ENCODE peak calls at places on chromosomes 1 and 21, in nine cellular contexts. One of them, this sample, is unnamed.

GRCh38 chr21:31446206-31446900 is 102.3 kb upstream of the TIAM1 start:
- DNase-seq in kidney epithelial cell: no peak
- DNase-seq in tibial nerve: no peak
- DNase-seq in transverse colon: no peak
- DNase-seq in fibroblast of lung: no peak
- DNase-seq in stomach: no peak
- DNase-seq in body of pancreas: no peak
- DNase-seq in esophagus squamous epithelium: no peak
- DNase-seq in psoas muscle: no peak
- DNase-seq in this sample: no peak

GRCh38 chr1:2204384-2205190 is 10.0 kb upstream of the FAAP20 start:
- DNase-seq in kidney epithelial cell: no peak
- DNase-seq in tibial nerve: peak; percentile 66
- DNase-seq in transverse colon: peak; percentile 57
- DNase-seq in fibroblast of lung: peak; percentile 68
- DNase-seq in stomach: peak; percentile 64
- DNase-seq in body of pancreas: peak; percentile 61
- DNase-seq in esophagus squamous epithelium: no peak
- DNase-seq in psoas muscle: peak; percentile 83
- DNase-seq in this sample: peak; percentile 62

GRCh38 chr1:228317891-228318810 is 88.5 kb downstream of the TRIM11 start:
- DNase-seq in kidney epithelial cell: no peak
- DNase-seq in tibial nerve: peak; percentile 8
- DNase-seq in transverse colon: no peak
- DNase-seq in fibroblast of lung: no peak
- DNase-seq in stomach: peak; percentile 17
- DNase-seq in body of pancreas: no peak
- DNase-seq in esophagus squamous epithelium: no peak
- DNase-seq in psoas muscle: no peak
- DNase-seq in this sample: no peak

GRCh38 chr21:39156024-39156423 is 27.2 kb downstream of the PSMG1 start:
- DNase-seq in kidney epithelial cell: no peak
- DNase-seq in tibial nerve: no peak
- DNase-seq in transverse colon: no peak
- DNase-seq in fibroblast of lung: peak; percentile 84
- DNase-seq in stomach: no peak
- DNase-seq in body of pancreas: no peak
- DNase-seq in esophagus squamous epithelium: no peak
- DNase-seq in psoas muscle: no peak
- DNase-seq in this sample: peak; percentile 65

GRCh38 chr21:37195649-37196048 is 71.5 kb downstream of the VPS26C start:
- DNase-seq in kidney epithelial cell: no peak
- DNase-seq in tibial nerve: no peak
- DNase-seq in transverse colon: no peak
- DNase-seq in fibroblast of lung: no peak
- DNase-seq in stomach: no peak
- DNase-seq in body of pancreas: no peak
- DNase-seq in esophagus squamous epithelium: no peak
- DNase-seq in psoas muscle: no peak
- DNase-seq in this sample: no peak

GRCh38 chr1:168065511-168065910 is 71.2 kb downstream of the GPR161 start:
- DNase-seq in kidney epithelial cell: no peak
- DNase-seq in tibial nerve: no peak
- DNase-seq in transverse colon: no peak
- DNase-seq in fibroblast of lung: no peak
- DNase-seq in stomach: no peak
- DNase-seq in body of pancreas: no peak
- DNase-seq in esophagus squamous epithelium: no peak
- DNase-seq in psoas muscle: no peak
- DNase-seq in this sample: no peak

GRCh38 chr1:17293681-17294415 is 14.1 kb upstream of the PADI4 start:
- DNase-seq in kidney epithelial cell: no peak
- DNase-seq in tibial nerve: no peak
- DNase-seq in transverse colon: no peak
- DNase-seq in fibroblast of lung: no peak
- DNase-seq in stomach: no peak
- DNase-seq in body of pancreas: no peak
- DNase-seq in esophagus squamous epithelium: no peak
- DNase-seq in psoas muscle: no peak
- DNase-seq in this sample: no peak

GRCh38 chr1:226711976-226712778 is 26.9 kb downstream of the ITPKB start:
- DNase-seq in kidney epithelial cell: no peak
- DNase-seq in tibial nerve: no peak
- DNase-seq in transverse colon: no peak
- DNase-seq in fibroblast of lung: no peak
- DNase-seq in stomach: no peak
- DNase-seq in body of pancreas: no peak
- DNase-seq in esophagus squamous epithelium: no peak
- DNase-seq in psoas muscle: no peak
- DNase-seq in this sample: no peak

GRCh38 chr1:159015440-159015909 is 5.8 kb downstream of the IFI16 start:
- DNase-seq in kidney epithelial cell: peak; percentile 65
- DNase-seq in tibial nerve: no peak
- DNase-seq in transverse colon: peak; percentile 67
- DNase-seq in fibroblast of lung: peak; percentile 86
- DNase-seq in stomach: peak; percentile 47
- DNase-seq in body of pancreas: peak; percentile 24
- DNase-seq in esophagus squamous epithelium: peak; percentile 28
- DNase-seq in psoas muscle: peak; percentile 49
- DNase-seq in this sample: peak; percentile 89

GRCh38 chr1:35556494-35557117 is 597 bp downstream of the KIAA0319L start:
- DNase-seq in kidney epithelial cell: no peak
- DNase-seq in tibial nerve: no peak
- DNase-seq in transverse colon: no peak
- DNase-seq in fibroblast of lung: no peak
- DNase-seq in stomach: no peak
- DNase-seq in body of pancreas: no peak
- DNase-seq in esophagus squamous epithelium: no peak
- DNase-seq in psoas muscle: no peak
- DNase-seq in this sample: no peak

GRCh38 chr1:182588460-182589396 is at the start of gene RNASEL:
- DNase-seq in kidney epithelial cell: peak; percentile 42
- DNase-seq in tibial nerve: peak; percentile 60
- DNase-seq in transverse colon: peak; percentile 86
- DNase-seq in fibroblast of lung: peak; percentile 75
- DNase-seq in stomach: peak; percentile 84
- DNase-seq in body of pancreas: peak; percentile 78
- DNase-seq in esophagus squamous epithelium: no peak
- DNase-seq in psoas muscle: peak; percentile 75
- DNase-seq in this sample: peak; percentile 68

GRCh38 chr21:15444118-15444960 is 285.4 kb upstream of the USP25 start:
- DNase-seq in kidney epithelial cell: no peak
- DNase-seq in tibial nerve: no peak
- DNase-seq in transverse colon: no peak
- DNase-seq in fibroblast of lung: no peak
- DNase-seq in stomach: no peak
- DNase-seq in body of pancreas: no peak
- DNase-seq in esophagus squamous epithelium: no peak
- DNase-seq in psoas muscle: no peak
- DNase-seq in this sample: no peak

GRCh38 chr1:203229471-203230178 is at the start of gene CHIT1:
- DNase-seq in kidney epithelial cell: no peak
- DNase-seq in tibial nerve: no peak
- DNase-seq in transverse colon: no peak
- DNase-seq in fibroblast of lung: no peak
- DNase-seq in stomach: no peak
- DNase-seq in body of pancreas: no peak
- DNase-seq in esophagus squamous epithelium: no peak
- DNase-seq in psoas muscle: no peak
- DNase-seq in this sample: peak; percentile 8

GRCh38 chr1:118257946-118258345 is 72.9 kb upstream of the SPAG17 start:
- DNase-seq in kidney epithelial cell: no peak
- DNase-seq in tibial nerve: no peak
- DNase-seq in transverse colon: no peak
- DNase-seq in fibroblast of lung: no peak
- DNase-seq in stomach: no peak
- DNase-seq in body of pancreas: no peak
- DNase-seq in esophagus squamous epithelium: no peak
- DNase-seq in psoas muscle: no peak
- DNase-seq in this sample: no peak

GRCh38 chr1:221725683-221726330 is 16.1 kb downstream of the DUSP10 start:
- DNase-seq in kidney epithelial cell: no peak
- DNase-seq in tibial nerve: no peak
- DNase-seq in transverse colon: no peak
- DNase-seq in fibroblast of lung: peak; percentile 67
- DNase-seq in stomach: no peak
- DNase-seq in body of pancreas: no peak
- DNase-seq in esophagus squamous epithelium: no peak
- DNase-seq in psoas muscle: no peak
- DNase-seq in this sample: peak; percentile 55

GRCh38 chr1:204437796-204438570 is 26.4 kb upstream of the PPP1R15B start:
- DNase-seq in kidney epithelial cell: no peak
- DNase-seq in tibial nerve: no peak
- DNase-seq in transverse colon: no peak
- DNase-seq in fibroblast of lung: no peak
- DNase-seq in stomach: no peak
- DNase-seq in body of pancreas: no peak
- DNase-seq in esophagus squamous epithelium: no peak
- DNase-seq in psoas muscle: no peak
- DNase-seq in this sample: no peak

GRCh38 chr1:2593251-2593878 is 6.8 kb downstream of the PRXL2B start:
- DNase-seq in kidney epithelial cell: no peak
- DNase-seq in tibial nerve: peak; percentile 6
- DNase-seq in transverse colon: peak; percentile 11
- DNase-seq in fibroblast of lung: no peak
- DNase-seq in stomach: no peak
- DNase-seq in body of pancreas: peak; percentile 16
- DNase-seq in esophagus squamous epithelium: no peak
- DNase-seq in psoas muscle: no peak
- DNase-seq in this sample: no peak

GRCh38 chr1:167714098-167714850 is 7.5 kb upstream of the MPZL1 start:
- DNase-seq in kidney epithelial cell: no peak
- DNase-seq in tibial nerve: peak; percentile 92
- DNase-seq in transverse colon: peak; percentile 93
- DNase-seq in fibroblast of lung: peak; percentile 72
- DNase-seq in stomach: peak; percentile 92
- DNase-seq in body of pancreas: peak; percentile 90
- DNase-seq in esophagus squamous epithelium: no peak
- DNase-seq in psoas muscle: peak; percentile 90
- DNase-seq in this sample: no peak

GRCh38 chr1:3898994-3899775 is 887 bp downstream of the C1orf174 start:
- DNase-seq in kidney epithelial cell: no peak
- DNase-seq in tibial nerve: no peak
- DNase-seq in transverse colon: no peak
- DNase-seq in fibroblast of lung: no peak
- DNase-seq in stomach: no peak
- DNase-seq in body of pancreas: no peak
- DNase-seq in esophagus squamous epithelium: no peak
- DNase-seq in psoas muscle: no peak
- DNase-seq in this sample: no peak

GRCh38 chr1:216183007-216183406 is 240.2 kb downstream of the USH2A start:
- DNase-seq in kidney epithelial cell: peak; percentile 60
- DNase-seq in tibial nerve: no peak
- DNase-seq in transverse colon: no peak
- DNase-seq in fibroblast of lung: peak; percentile 65
- DNase-seq in stomach: no peak
- DNase-seq in body of pancreas: no peak
- DNase-seq in esophagus squamous epithelium: no peak
- DNase-seq in psoas muscle: no peak
- DNase-seq in this sample: no peak

DNA sequence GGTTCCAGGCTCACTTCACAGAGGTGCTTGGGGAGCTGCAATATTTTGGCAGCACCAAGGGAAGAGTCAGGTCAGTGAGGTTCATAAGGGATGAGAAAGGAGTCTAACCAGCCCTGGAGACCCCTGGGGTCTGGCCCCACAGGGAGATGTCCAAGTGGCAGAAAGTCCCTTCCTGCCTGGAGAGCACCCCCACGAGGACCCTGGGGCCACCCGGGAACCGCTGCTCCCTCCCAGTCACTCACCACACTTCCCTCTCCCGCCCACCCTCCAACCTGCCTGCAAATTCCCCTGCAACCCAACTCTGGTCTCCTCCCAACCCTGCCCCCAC is 6.5 kb upstream of the ITGB2 start:
- DNase-seq in kidney epithelial cell: no peak
- DNase-seq in tibial nerve: no peak
- DNase-seq in transverse colon: no peak
- DNase-seq in fibroblast of lung: no peak
- DNase-seq in stomach: no peak
- DNase-seq in body of pancreas: no peak
- DNase-seq in esophagus squamous epithelium: no peak
- DNase-seq in psoas muscle: no peak
- DNase-seq in this sample: no peak
- H3K4me3 ChIP-seq in kidney epithelial cell: no peak overlapping the region
- H3K4me3 ChIP-seq in tibial nerve: no peak overlapping the region
- H3K4me3 ChIP-seq in transverse colon: no peak overlapping the region
- H3K4me3 ChIP-seq in fibroblast of lung: no peak overlapping the region
- H3K4me3 ChIP-seq in stomach: peak overlapping the region; percentile 1
- H3K4me3 ChIP-seq in body of pancreas: no peak overlapping the region
- H3K4me3 ChIP-seq in esophagus squamous epithelium: no peak overlapping the region
- H3K4me3 ChIP-seq in psoas muscle: no peak overlapping the region
- H3K4me3 ChIP-seq in this sample: no peak overlapping the region

GRCh38 chr1:68010094-68010493 is 40.3 kb downstream of the DIRAS3 start:
- DNase-seq in kidney epithelial cell: no peak
- DNase-seq in tibial nerve: no peak
- DNase-seq in transverse colon: no peak
- DNase-seq in fibroblast of lung: peak; percentile 45
- DNase-seq in stomach: no peak
- DNase-seq in body of pancreas: no peak
- DNase-seq in esophagus squamous epithelium: no peak
- DNase-seq in psoas muscle: no peak
- DNase-seq in this sample: peak; percentile 60
- TF ChIP-seq CTCF in kidney epithelial cell: peak; percentile 17
- TF ChIP-seq CTCF in tibial nerve: no peak
- TF ChIP-seq CTCF in transverse colon: peak; percentile 8
- TF ChIP-seq CTCF in fibroblast of lung: peak; percentile 21
- TF ChIP-seq CTCF in stomach: no peak
- TF ChIP-seq CTCF in body of pancreas: no peak
- TF ChIP-seq CTCF in esophagus squamous epithelium: peak; percentile 33
- TF ChIP-seq CTCF in psoas muscle: peak; percentile 33
- TF ChIP-seq CTCF in this sample: peak; percentile 54

GRCh38 chr1:8510041-8510823 is 192.3 kb downstream of the SLC45A1 start:
- DNase-seq in kidney epithelial cell: no peak
- DNase-seq in tibial nerve: no peak
- DNase-seq in transverse colon: peak; percentile 28
- DNase-seq in fibroblast of lung: peak; percentile 89
- DNase-seq in stomach: no peak
- DNase-seq in body of pancreas: no peak
- DNase-seq in esophagus squamous epithelium: no peak
- DNase-seq in psoas muscle: no peak
- DNase-seq in this sample: peak; percentile 92
- H3K4me3 ChIP-seq in kidney epithelial cell: no peak overlapping the region
- H3K4me3 ChIP-seq in tibial nerve: no peak overlapping the region
- H3K4me3 ChIP-seq in transverse colon: no peak overlapping the region
- H3K4me3 ChIP-seq in fibroblast of lung: peak overlapping the region; percentile 5
- H3K4me3 ChIP-seq in stomach: no peak overlapping the region
- H3K4me3 ChIP-seq in body of pancreas: no peak overlapping the region
- H3K4me3 ChIP-seq in esophagus squamous epithelium: peak overlapping the region; percentile 5
- H3K4me3 ChIP-seq in psoas muscle: peak overlapping the region; percentile 26
- H3K4me3 ChIP-seq in this sample: peak overlapping the region; percentile 7

DNA sequence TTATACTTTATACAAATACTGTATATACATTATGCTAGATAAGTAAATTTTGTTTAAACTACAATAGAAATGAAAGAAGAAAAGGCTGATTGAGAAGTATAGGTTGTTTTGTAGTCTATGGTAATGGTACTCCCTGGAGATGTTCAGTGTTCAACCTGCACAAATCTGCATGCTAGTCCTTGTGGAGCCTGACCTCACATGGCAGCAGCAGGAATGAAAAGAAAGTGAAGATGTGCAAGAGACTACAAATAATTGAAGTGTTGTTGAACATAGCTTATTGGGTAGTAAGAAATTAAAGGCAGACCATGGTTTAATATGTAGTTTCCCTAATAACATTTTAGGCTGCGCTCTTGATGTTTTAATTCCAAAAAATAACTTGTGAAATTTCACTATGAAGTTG is 201.2 kb downstream of the TGFB2 start:
- DNase-seq in kidney epithelial cell: no peak
- DNase-seq in tibial nerve: no peak
- DNase-seq in transverse colon: no peak
- DNase-seq in fibroblast of lung: no peak
- DNase-seq in stomach: no peak
- DNase-seq in body of pancreas: no peak
- DNase-seq in esophagus squamous epithelium: no peak
- DNase-seq in psoas muscle: no peak
- DNase-seq in this sample: peak; percentile 43
- TF ChIP-seq CTCF in kidney epithelial cell: no peak
- TF ChIP-seq CTCF in tibial nerve: no peak
- TF ChIP-seq CTCF in transverse colon: no peak
- TF ChIP-seq CTCF in fibroblast of lung: no peak
- TF ChIP-seq CTCF in stomach: no peak
- TF ChIP-seq CTCF in body of pancreas: no peak
- TF ChIP-seq CTCF in esophagus squamous epithelium: no peak
- TF ChIP-seq CTCF in psoas muscle: peak; percentile 21
- TF ChIP-seq CTCF in this sample: peak; percentile 30

This sample was measured in fibroblast of the aortic adventitia.